ENCODE peak calls at places on chromosomes 13 and 19, in four cellular contexts. A is heart right ventricle, T is psoas muscle, Q is Peyer's patch. U is an unnamed sample. For H3K27me3 and H3K36me3, the result is how much of the 10 kb centered on the place peaks cover.

GRCh38 chr19:15464394-15465385 is at the start of gene RASAL3:
- DNase-seq in A (peak), T (no peak), Q (peak), U (no peak)

GRCh38 chr13:110136660-110137585 is 170.0 kb downstream of the COL4A1 start:
- DNase-seq in A (no peak), T (no peak), Q (no peak), U (no peak)

GRCh38 chr19:19562665-19563347 is 24.7 kb downstream of the CILP2 start:
- DNase-seq in A (no peak), T (no peak), Q (peak), U (no peak)

GRCh38 chr13:25247345-25247744 is 39.9 kb downstream of the MTMR6 start:
- DNase-seq in A (no peak), T (no peak), Q (no peak), U (no peak)

GRCh38 chr13:38391341-38391740 is 41.7 kb downstream of the UFM1 start:
- DNase-seq in A (no peak), T (no peak), Q (no peak), U (no peak)

GRCh38 chr13:110216403-110217041 is 90.4 kb downstream of the COL4A1 start:
- DNase-seq in A (no peak), T (peak), Q (no peak), U (no peak)

GRCh38 chr13:48511621-48512232 is 21.2 kb downstream of the RCBTB2 start:
- DNase-seq in A (peak), T (peak), Q (no peak), U (no peak)

GRCh38 chr13:112104873-112105234 is 37.9 kb downstream of the SOX1 start:
- DNase-seq in A (no peak), T (no peak), Q (no peak), U (no peak)

GRCh38 chr13:37869756-37870488 is at the start of gene TRPC4:
- DNase-seq in A (peak), T (peak), Q (no peak), U (peak)

GRCh38 chr13:32247887-32248286 is 67.3 kb downstream of the ZAR1L start:
- DNase-seq in A (no peak), T (no peak), Q (no peak), U (no peak)

GRCh38 chr13:20776751-20777150 is 3.0 kb upstream of the EEF1AKMT1 start:
- DNase-seq in A (no peak), T (no peak), Q (no peak), U (no peak)

GRCh38 chr13:74414458-74414857 is 280.3 kb upstream of the KLF12 start:
- DNase-seq in A (no peak), T (no peak), Q (no peak), U (no peak)

GRCh38 chr19:40365613-40366401 is 17.3 kb downstream of the PLD3 start:
- DNase-seq in A (peak), T (peak), Q (no peak), U (peak)

GRCh38 chr19:54133312-54133956 is 4.1 kb upstream of the CNOT3 start:
- DNase-seq in A (no peak), T (no peak), Q (no peak), U (no peak)

GRCh38 chr19:45630463-45630862 is 8.7 kb downstream of the EML2 start:
- DNase-seq in A (no peak), T (no peak), Q (no peak), U (no peak)

GRCh38 chr19:14147797-14148605 is 11.6 kb upstream of the ASF1B start:
- DNase-seq in A (peak), T (peak), Q (peak), U (peak)

GRCh38 chr13:101925731-101926130 is 473.3 kb downstream of the ITGBL1 start:
- DNase-seq in A (no peak), T (no peak), Q (no peak), U (no peak)

GRCh38 chr19:7441468-7442146 is 47.2 kb downstream of the PEX11G start:
- DNase-seq in A (no peak), T (no peak), Q (no peak), U (no peak)

GRCh38 chr19:55112781-55113569 is 4.5 kb downstream of the PPP1R12C start:
- DNase-seq in A (no peak), T (no peak), Q (peak), U (no peak)

GRCh38 chr19:31349160-31349881 is at the start of gene TSHZ3:
- DNase-seq in A (peak), T (peak), Q (no peak), U (peak)

GRCh38 chr19:50433201-50434180 is 799 bp downstream of the MYBPC2 start:
- DNase-seq in A (no peak), T (no peak), Q (no peak), U (no peak)

GRCh38 chr13:66301482-66301881 is 928.7 kb downstream of the PCDH9 start:
- DNase-seq in A (no peak), T (no peak), Q (no peak), U (no peak)

GRCh38 chr19:6278740-6279619 is 795 bp downstream of the MLLT1 start:
- DNase-seq in A (no peak), T (no peak), Q (no peak), U (no peak)

GRCh38 chr19:39631626-39632025 is 24.1 kb upstream of the LGALS16 start:
- DNase-seq in A (no peak), T (no peak), Q (no peak), U (no peak)

GRCh38 chr13:111480503-111480902 is 160.1 kb downstream of the TEX29 start:
- DNase-seq in A (no peak), T (no peak), Q (no peak), U (no peak)

GRCh38 chr13:107999751-108000150 is 215.6 kb downstream of the LIG4 start:
- DNase-seq in A (no peak), T (no peak), Q (no peak), U (no peak)

GRCh38 chr19:33071887-33072286 is 7.2 kb upstream of the RHPN2 start:
- DNase-seq in A (no peak), T (no peak), Q (no peak), U (no peak)

GRCh38 chr13:97659602-97660001 is 225.6 kb downstream of the RAP2A start:
- DNase-seq in A (no peak), T (no peak), Q (no peak), U (no peak)

GRCh38 chr19:39850892-39851291 is 4.7 kb upstream of the FBL start:
- DNase-seq in A (no peak), T (no peak), Q (no peak), U (no peak)

GRCh38 chr13:50757021-50757420 is 86.5 kb downstream of the DLEU7 start:
- DNase-seq in A (no peak), T (no peak), Q (no peak), U (no peak)

GRCh38 chr13:52405767-52406494 is at the start of gene THSD1:
- DNase-seq in A (peak), T (peak), Q (no peak), U (peak)

GRCh38 chr13:95957331-95957730 is 95.9 kb downstream of the UGGT2 start:
- DNase-seq in A (no peak), T (no peak), Q (no peak), U (no peak)

DNA sequence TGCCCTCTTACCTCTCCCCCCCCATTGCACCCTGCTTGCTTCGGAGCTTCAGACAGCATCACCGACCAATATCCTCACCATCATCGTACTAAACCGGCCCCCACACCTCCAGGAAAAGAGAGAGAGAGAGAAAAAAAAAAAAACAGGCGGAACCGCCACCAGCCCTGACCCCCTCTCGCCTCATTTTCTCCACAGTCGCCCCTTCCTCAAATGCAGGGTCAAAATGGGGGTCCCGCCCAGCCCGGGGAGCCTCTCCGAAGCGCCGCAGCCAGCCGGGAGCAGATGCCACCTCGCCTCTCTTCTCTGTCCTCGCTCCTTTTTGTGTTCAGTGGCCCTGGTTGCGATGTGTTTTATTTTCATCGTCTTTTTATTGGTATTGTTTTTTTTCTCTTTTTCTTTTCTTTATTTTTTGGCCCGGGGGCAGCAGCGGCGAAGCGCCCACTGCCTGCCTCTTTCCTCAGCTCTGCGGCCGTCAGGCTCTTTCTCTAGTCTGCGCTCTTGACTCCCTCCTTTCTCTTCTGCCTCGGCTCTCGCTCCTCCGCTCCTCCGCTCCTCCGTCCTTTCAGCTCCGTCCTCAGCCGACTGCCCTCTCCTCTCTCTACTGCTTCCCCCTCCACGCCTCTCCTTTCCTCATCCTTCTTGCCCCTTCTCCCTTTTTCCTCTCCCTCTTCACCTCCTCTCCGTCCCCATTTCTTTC is 41.4 kb downstream of the DEDD2 start:
- DNase-seq in A (no peak), T (no peak), Q (no peak), U (no peak)
- TF ChIP-seq CTCF in A (no peak), T (no peak), Q (no peak), U (no peak)

DNA sequence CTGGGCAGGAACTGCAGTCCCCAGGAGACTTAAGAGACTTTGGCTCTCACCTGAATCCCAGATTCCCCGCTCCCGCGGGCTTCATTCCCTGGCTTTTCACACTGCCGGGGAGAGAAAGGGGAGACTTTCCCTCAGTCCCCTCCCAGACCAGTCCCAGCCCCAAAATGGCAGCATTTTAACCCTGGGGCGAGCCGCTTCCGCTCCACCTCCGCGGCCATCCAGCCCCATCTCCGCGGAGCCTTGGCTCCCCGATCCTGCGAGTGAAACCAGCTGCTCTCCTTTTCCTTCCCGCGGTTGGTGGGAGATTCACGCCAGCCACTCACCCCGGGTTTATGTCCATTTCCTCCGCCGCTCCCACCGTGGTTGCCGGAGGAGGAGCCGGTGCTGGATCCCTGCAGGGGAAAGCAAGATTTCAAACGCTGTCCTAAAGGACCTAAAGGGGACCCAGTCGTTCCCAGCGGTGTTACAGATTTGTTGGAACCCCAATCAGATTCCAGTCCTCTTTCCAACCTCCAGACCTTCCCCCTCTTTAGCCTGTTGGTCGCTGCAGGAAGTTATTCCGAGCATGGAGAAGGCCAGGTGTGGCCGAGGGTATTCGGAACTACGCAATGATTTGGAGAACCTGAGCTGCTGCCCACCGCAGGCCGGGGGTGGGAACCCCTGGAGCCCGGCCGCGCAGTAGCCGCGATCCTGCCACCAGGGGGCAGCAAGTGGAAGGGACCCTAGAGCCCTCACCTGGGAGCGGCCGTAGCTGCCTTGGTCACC is 3.4 kb downstream of the DMKN start:
- DNase-seq in A (peak), T (peak), Q (peak), U (peak)
- H3K27me3 ChIP-seq in A (half or more), T (under half), Q (under half), U (half or more)

GRCh38 chr19:17931532-17932191 is 1.2 kb upstream of the CCDC124 start:
- DNase-seq in A (no peak), T (no peak), Q (no peak), U (no peak)
- H3K36me3 ChIP-seq in A (under half), T (under half), Q (under half), U (under half)

GRCh38 chr13:30105381-30105780 is 202.0 kb downstream of the KATNAL1 start:
- DNase-seq in A (no peak), T (no peak), Q (no peak), U (no peak)
- TF ChIP-seq CTCF in A (peak), T (no peak), Q (no peak), U (peak)

DNA sequence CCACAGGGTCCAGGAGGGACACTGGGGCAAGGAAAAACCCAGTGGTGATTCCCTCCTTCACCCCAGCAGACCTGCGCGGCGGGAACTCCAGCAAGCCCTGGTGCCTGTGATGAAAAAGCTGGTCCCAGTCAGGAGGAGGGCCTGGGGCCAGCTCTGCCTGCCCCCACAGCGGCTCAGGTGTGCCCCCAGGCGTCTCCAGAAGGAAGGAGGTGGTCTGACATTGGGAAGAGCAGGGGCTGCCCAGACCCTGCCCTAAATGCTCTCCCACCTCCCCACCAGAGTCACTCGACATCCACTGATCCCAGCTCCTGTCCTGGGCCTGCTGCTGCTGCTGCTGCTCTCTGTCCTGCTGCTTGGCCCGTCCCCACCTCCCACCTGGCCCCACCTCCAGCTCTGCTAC is 6.2 kb downstream of the PTH2 start:
- DNase-seq in A (no peak), T (no peak), Q (no peak), U (no peak)
- H3K27me3 ChIP-seq in A (half or more), T (under half), Q (under half), U (half or more)

DNA sequence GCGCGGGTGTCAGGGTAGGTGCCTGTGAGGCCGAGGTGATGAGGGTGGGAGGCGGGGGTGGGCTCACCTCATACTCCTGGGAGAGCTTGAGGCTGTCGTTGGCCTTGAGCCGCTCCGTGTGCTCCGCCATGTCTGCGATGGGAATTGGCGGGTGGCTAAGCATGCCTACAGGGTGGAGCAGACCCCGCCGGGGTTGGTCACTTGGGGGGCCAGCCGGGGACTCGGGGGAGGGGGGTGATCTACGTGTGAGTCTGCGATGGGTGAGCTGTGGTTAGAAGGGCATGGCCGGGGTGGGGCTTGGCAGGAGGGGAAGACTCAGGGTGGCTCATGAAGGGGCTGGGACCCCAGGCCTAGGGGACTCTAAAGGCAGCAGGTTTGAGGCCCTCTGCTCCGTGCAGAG is 125.2 kb downstream of the PTPRS start:
- DNase-seq in A (no peak), T (no peak), Q (no peak), U (no peak)
- H3K36me3 ChIP-seq in A (under half), T (under half), Q (under half), U (half or more)

GRCh38 chr13:41668130-41668757 is 210.9 kb downstream of the RGCC start:
- DNase-seq in A (no peak), T (peak), Q (no peak), U (no peak)
- TF ChIP-seq CTCF in A (peak), T (peak), Q (peak), U (peak)

GRCh38 chr19:11422163-11423068 is 3.3 kb upstream of the RGL3 start:
- DNase-seq in A (peak), T (peak), Q (peak), U (peak)
- H3K27me3 ChIP-seq in A (half or more), T (under half), Q (half or more), U (half or more)

GRCh38 chr19:44527554-44527953 is 1.9 kb downstream of the CEACAM20 start:
- DNase-seq in A (no peak), T (no peak), Q (no peak), U (no peak)

GRCh38 chr19:44530777-44531176 is 1.3 kb upstream of the CEACAM20 start:
- DNase-seq in A (no peak), T (no peak), Q (no peak), U (no peak)

GRCh38 chr19:44521370-44521769 is 8.1 kb downstream of the CEACAM20 start:
- DNase-seq in A (no peak), T (no peak), Q (no peak), U (no peak)

GRCh38 chr19:44529541-44529940 is at the start of gene CEACAM20:
- DNase-seq in A (no peak), T (no peak), Q (no peak), U (no peak)

DNA sequence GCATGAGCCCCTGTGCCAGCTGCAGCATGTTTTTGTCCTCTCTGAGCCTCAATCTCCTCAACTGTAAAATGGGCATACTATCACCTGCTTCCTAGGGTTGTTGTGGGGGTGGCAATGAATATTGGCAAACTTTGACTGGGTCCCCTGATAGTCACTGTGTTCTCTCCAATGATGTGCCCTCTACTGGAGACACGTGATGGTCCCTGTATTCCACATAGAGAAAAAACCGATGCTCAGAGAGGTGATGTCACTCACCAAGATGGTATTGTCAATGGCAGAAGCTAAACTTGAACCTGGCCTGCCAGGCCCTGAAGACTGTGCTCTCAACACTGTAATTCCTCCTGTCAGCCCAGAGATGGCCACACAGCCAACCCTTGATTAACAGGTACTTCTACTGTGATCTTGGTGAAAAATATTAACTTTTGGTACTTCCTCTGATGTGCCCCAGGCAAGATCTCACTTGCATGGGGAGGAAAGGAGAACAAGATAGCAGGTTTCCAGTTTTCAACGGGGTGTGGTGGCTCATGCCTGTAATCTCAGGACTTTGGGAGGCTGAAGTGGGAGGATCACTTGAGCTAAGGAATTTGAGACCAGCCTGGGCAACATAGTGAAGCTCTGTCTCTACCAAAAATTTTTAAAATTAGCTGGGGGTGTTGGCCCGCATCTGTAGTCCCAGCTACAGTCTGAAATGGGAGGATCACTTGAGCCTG is 3.6 kb downstream of the CEACAM20 start:
- DNase-seq in A (no peak), T (no peak), Q (no peak), U (no peak)
- H3K36me3 ChIP-seq in A (under half), T (under half), Q (under half), U (under half)

GRCh38 chr19:4362871-4363545 is 19.6 kb downstream of the MPND start:
- DNase-seq in A (no peak), T (no peak), Q (no peak), U (no peak)
- TF ChIP-seq CTCF in A (no peak), T (no peak), Q (peak), U (no peak)